ENCODE peak calls at places on chromosomes 16 and 17, in ten cellular contexts. Z, U, A, I, C, F, Q, Y, R and M are unnamed samples.

GRCh38 chr16:88359008-88359407 is 23.8 kb upstream of the ZNF469 start:
- DNase-seq in R (no peak), Z (no peak), F (no peak), U (no peak), Y (no peak), A (peak), Q (no peak), I (no peak), C (no peak), M (no peak)

GRCh38 chr17:28960256-28961106 is 9.2 kb upstream of the PHF12 start:
- DNase-seq in Q (no peak), Y (no peak), Z (no peak), I (no peak), U (no peak), A (peak), C (no peak), F (no peak), R (no peak), M (no peak)

GRCh38 chr16:83002351-83003334 is 375.9 kb downstream of the CDH13 start:
- DNase-seq in U (no peak), Q (peak), A (no peak), I (peak), R (no peak), Z (no peak), Y (no peak), C (peak), F (peak), M (no peak)

GRCh38 chr17:74271281-74271680 is 2.8 kb upstream of the DNAI2 start:
- DNase-seq in I (no peak), Y (no peak), A (peak), Z (no peak), Q (no peak), R (no peak), C (no peak), F (no peak), U (no peak), M (no peak)

GRCh38 chr17:82703935-82704865 is 5.7 kb upstream of the RAB40B start:
- DNase-seq in Z (no peak), A (no peak), R (no peak), Y (peak), Q (no peak), U (no peak), F (no peak), C (no peak), I (no peak), M (no peak)

GRCh38 chr16:11254913-11255736 is 879 bp downstream of the SOCS1 start:
- DNase-seq in U (no peak), Y (peak), R (no peak), I (peak), A (peak), Q (peak), Z (peak), C (peak), F (peak), M (no peak)

GRCh38 chr16:88406096-88407041 is 23.6 kb downstream of the ZNF469 start:
- DNase-seq in Q (no peak), I (no peak), A (peak), Y (no peak), Z (no peak), U (no peak), C (no peak), R (no peak), F (no peak), M (no peak)

GRCh38 chr16:77993586-77993985 is 28.8 kb upstream of the CLEC3A start:
- DNase-seq in Y (peak), R (no peak), Q (peak), U (no peak), F (peak), I (no peak), A (no peak), C (no peak), Z (no peak), M (no peak)

GRCh38 chr16:3095869-3096268 is 3.2 kb downstream of the ZSCAN10 start:
- DNase-seq in Q (no peak), Y (no peak), C (no peak), R (no peak), A (peak), Z (no peak), F (no peak), U (no peak), I (no peak), M (no peak)

GRCh38 chr17:9566067-9566466 is 9.6 kb downstream of the STX8 start:
- DNase-seq in Q (peak), C (no peak), Y (no peak), U (no peak), A (no peak), Z (no peak), I (no peak), R (no peak), F (no peak), M (no peak)

GRCh38 chr16:57185446-57185944 is 344 bp downstream of the PSME3IP1 start:
- DNase-seq in Z (peak), A (peak), Q (peak), F (peak), C (peak), U (no peak), R (peak), Y (peak), I (peak), M (no peak)

GRCh38 chr17:31842416-31843381 is 16.3 kb downstream of the COPRS start:
- DNase-seq in Z (peak), Q (peak), U (no peak), F (peak), C (peak), R (peak), I (peak), A (peak), Y (peak), M (peak)

GRCh38 chr17:63974594-63975192 is 2.0 kb upstream of the SCN4A start:
- DNase-seq in R (no peak), Q (no peak), C (no peak), F (no peak), I (no peak), U (no peak), A (no peak), Z (peak), Y (no peak), M (no peak)

GRCh38 chr17:37388266-37388665 is 12.5 kb downstream of the C17orf78 start:
- DNase-seq in Y (no peak), Q (peak), I (no peak), Z (no peak), R (no peak), A (no peak), C (no peak), U (peak), F (no peak), M (no peak)

GRCh38 chr17:81086789-81087551 is 52.0 kb downstream of the BAIAP2 start:
- DNase-seq in Z (peak), Y (no peak), Q (no peak), I (no peak), R (no peak), C (no peak), U (no peak), A (no peak), F (no peak), M (no peak)

GRCh38 chr17:11948791-11949190 is 48.5 kb downstream of the ZNF18 start:
- DNase-seq in U (peak), Z (no peak), A (no peak), Y (peak), I (peak), R (peak), F (peak), C (peak), Q (peak), M (peak)

GRCh38 chr17:79865351-79866210 is 26.3 kb upstream of the CBX4 start:
- DNase-seq in Y (no peak), C (no peak), Z (no peak), R (no peak), A (no peak), I (no peak), F (no peak), Q (no peak), U (no peak), M (no peak)

GRCh38 chr16:4086153-4086552 is 30.1 kb downstream of the ADCY9 start:
- DNase-seq in Q (no peak), Z (no peak), Y (no peak), U (no peak), C (no peak), A (no peak), F (no peak), I (no peak), R (no peak), M (no peak)

GRCh38 chr17:66403846-66404597 is 101.6 kb downstream of the PRKCA start:
- DNase-seq in C (peak), U (no peak), R (no peak), Q (peak), Y (no peak), A (peak), I (peak), Z (no peak), F (peak), M (no peak)

GRCh38 chr16:28821874-28822519 is 802 bp upstream of the ATXN2L start:
- DNase-seq in I (no peak), R (no peak), A (peak), Q (peak), Z (no peak), U (no peak), F (no peak), C (no peak), Y (no peak), M (no peak)

GRCh38 chr17:28395426-28395825 is 10.6 kb downstream of the SLC46A1 start:
- DNase-seq in C (no peak), Z (no peak), F (no peak), I (no peak), R (no peak), U (no peak), Y (no peak), Q (no peak), A (no peak), M (no peak)

GRCh38 chr17:43018008-43018853 is 4.0 kb downstream of the VAT1 start:
- DNase-seq in Q (no peak), A (peak), I (peak), Y (peak), U (no peak), F (no peak), C (no peak), R (no peak), Z (no peak), M (no peak)

GRCh38 chr16:23909792-23910418 is 74.1 kb downstream of the PRKCB start:
- DNase-seq in Z (no peak), Y (no peak), Q (no peak), F (no peak), R (no peak), U (no peak), A (no peak), I (no peak), C (no peak), M (no peak)

GRCh38 chr17:50184611-50185398 is 16.6 kb downstream of the COL1A1 start:
- DNase-seq in Q (peak), R (peak), I (peak), C (peak), Z (peak), Y (no peak), U (no peak), F (peak), A (peak), M (no peak)
- H3K4me3 ChIP-seq in Q (no peak), R (no peak), I (no peak), C (no peak), Z (no peak), Y (no peak), U (no peak), F (peak), A (no peak), M (no peak)

DNA sequence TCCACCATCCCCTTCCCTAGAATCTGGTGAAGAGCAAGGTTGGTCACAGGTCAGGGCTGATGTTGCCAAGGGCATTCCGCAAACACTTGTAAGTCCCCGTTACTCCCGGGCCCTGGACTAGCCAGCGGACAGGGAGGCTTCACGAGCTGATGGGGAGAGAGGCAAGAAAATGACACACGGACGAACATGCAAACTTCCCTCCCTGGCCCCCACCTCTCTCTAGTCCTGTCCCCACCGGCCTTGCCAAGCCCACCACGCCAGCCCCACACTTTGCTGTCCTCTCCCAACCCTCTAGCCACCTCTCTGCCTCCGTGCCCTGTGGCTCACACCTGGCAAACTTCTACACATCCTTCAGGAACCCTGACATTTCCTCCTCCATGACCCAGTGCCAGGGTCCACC is 54.8 kb downstream of the RPH3AL start:
- DNase-seq in U (no peak), Z (no peak), A (no peak), Y (no peak), I (no peak), R (no peak), Q (no peak), C (no peak), F (no peak), M (no peak)
- H3K4me3 ChIP-seq in U (no peak), Z (no peak), A (no peak), Y (no peak), I (no peak), R (no peak), Q (no peak), C (no peak), F (no peak), M (no peak)

DNA sequence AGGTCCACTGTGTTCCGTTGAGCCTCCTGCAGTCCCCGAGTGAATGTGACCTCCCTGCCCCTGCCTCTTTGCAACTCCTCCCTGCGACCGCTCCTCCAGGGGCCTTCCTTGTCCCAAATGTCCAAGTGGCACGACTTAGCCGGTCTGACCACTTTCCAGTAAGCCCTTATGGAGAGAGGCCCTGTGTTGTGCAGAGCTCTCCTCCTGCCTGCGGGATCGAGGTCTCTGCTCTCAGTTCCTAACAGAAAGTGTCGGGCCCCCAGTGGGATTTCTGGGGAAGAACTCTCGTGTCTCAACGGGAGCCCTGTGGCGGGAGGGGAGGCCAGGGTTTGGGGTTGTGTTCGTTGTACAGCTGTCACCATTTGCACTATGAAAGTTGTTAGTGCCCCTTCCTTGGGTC is 234.3 kb downstream of the SEC14L1 start:
- DNase-seq in F (no peak), Q (peak), A (no peak), C (no peak), R (no peak), I (no peak), U (no peak), Y (no peak), Z (no peak), M (no peak)
- H3K4me3 ChIP-seq in F (peak), Q (peak), A (no peak), C (peak), R (peak), I (peak), U (peak), Y (no peak), Z (no peak), M (peak)

DNA sequence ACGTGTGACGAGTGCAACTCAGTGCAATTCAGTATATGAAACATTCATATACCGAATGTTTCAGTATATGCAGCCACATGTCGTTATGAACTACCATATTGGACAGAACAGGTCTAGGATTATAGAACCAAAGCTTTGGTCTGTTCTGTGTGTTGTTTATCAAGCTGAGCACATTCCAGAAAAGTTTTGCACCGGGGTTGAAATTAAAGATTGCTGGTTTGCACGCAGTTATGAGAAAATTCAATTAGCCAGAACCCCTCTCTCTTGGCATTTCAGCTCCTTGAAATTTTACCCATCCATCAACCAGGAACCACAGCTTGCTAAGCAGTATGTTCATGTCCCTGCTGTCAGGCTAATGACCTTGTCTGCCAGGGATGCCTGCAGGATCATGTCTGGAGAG is 9.5 kb downstream of the KRT32 start:
- DNase-seq in A (no peak), Y (no peak), Q (no peak), U (no peak), Z (no peak), R (no peak), C (no peak), F (no peak), I (no peak), M (no peak)
- H3K4me3 ChIP-seq in A (no peak), Y (no peak), Q (no peak), U (no peak), Z (no peak), R (no peak), C (no peak), F (no peak), I (no peak), M (no peak)

GRCh38 chr17:78125976-78126894 is 2.3 kb downstream of the TMC6 start:
- DNase-seq in R (no peak), Z (no peak), Y (no peak), C (no peak), A (peak), I (no peak), F (no peak), Q (no peak), U (no peak), M (no peak)

GRCh38 chr17:78126895-78127239 is 1.7 kb downstream of the TMC6 start:
- DNase-seq in Q (no peak), I (no peak), C (no peak), R (no peak), Z (no peak), Y (no peak), A (peak), U (no peak), F (no peak), M (no peak)

GRCh38 chr17:78128616-78129384 is at the start of gene TMC6:
- DNase-seq in Q (no peak), I (no peak), Z (peak), R (no peak), C (no peak), F (no peak), A (peak), Y (peak), U (no peak), M (no peak)

GRCh38 chr17:78127888-78128615 is 503 bp downstream of the TMC6 start:
- DNase-seq in Q (no peak), Z (peak), F (no peak), U (no peak), Y (peak), I (no peak), A (peak), C (no peak), R (no peak), M (no peak)

DNA sequence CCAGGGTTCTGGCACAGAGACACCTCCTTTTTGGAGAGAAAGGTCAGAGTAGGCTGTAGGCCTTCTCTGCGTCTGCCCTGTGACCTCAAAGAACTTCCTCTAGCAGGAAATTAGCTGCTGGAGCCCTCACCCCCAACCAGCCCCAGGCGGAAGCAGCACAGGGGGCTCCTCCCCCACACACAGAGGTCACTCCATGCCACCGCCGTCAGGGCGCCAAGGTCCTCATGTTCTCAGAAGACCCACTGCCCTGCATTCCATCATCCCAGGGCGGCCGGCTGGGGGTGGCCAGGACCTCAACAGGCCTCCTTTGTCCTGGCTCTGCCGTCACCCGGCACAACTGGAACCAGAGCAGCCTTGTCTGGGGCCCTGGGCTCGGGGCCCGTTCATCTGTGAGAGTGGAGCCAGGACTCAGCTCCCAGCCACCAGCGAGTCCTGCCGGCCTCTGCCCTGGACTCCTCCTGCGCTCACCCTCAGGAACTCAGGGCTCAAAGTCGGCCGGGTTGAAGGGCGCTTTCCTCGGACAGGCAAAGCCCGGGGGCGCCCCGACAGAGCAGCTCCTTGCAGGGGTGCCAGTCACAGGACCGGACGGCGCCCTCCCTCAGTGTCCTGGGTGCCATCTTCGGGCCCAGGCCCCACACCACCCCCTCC is 1.2 kb downstream of the TMC6 start:
- DNase-seq in C (peak), Y (peak), R (peak), U (no peak), Q (no peak), F (no peak), Z (peak), A (peak), I (no peak), M (no peak)
- H3K4me3 ChIP-seq in C (peak), Y (peak), R (peak), U (no peak), Q (peak), F (no peak), Z (peak), A (peak), I (peak), M (peak)

DNA sequence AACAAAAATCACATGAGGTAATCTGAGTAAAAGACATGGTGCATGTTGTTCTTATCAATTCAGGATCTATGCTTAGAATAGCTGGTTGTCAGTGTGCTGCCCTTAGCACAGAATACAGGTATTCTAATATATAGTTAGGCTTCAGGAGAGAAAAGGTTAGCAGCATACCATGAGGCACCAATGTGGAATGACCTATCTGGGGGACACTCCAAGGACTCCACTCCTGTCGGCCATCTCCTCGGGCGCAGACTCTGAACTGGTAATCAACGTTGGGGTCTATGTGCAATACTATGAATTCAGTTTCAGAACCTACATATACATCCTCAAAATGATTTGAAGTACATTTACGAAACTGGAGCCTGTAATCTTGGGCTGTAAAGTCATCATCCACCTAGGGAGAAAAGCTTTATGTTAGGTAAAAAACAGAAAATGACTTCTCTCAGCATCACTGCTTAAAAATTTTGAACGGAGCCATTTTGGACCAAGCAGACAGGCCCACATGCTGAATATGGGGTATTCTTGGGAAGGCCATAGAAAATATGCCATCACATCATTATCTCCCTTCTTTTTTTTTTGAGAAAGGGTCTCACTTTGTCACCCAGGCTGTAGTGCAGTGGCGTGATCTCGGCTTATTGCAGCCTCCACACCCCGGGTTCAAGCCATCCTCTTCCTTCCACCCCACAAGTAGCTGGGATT is 31.1 kb downstream of the CRLF3 start:
- DNase-seq in R (no peak), Q (no peak), A (no peak), F (no peak), I (no peak), U (no peak), Z (no peak), Y (no peak), C (no peak), M (no peak)
- H3K4me3 ChIP-seq in R (no peak), Q (no peak), A (no peak), F (no peak), I (no peak), U (no peak), Z (no peak), Y (no peak), C (no peak), M (no peak)

DNA sequence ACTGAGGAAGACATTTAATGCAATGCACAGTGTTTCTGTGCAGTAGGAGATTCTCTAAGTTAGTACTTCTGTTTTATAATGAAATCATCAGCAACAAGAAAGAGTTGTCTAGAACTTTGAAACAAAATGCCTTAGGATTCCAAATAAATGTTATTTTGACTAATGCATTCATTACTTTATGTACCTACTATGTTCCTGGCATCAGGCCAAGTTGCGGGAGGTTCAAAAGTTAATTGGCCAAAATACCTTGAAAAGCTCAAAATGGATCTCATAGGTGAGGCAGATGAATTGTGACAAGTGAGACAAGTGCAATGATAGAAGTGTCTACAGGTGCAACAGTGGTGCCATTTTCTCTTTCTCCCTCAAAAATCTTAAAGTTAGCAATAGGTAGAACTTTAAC is 289.4 kb downstream of the TOX3 start:
- DNase-seq in Y (no peak), R (no peak), Z (no peak), U (no peak), F (no peak), I (peak), Q (no peak), C (no peak), A (no peak), M (no peak)
- H3K4me3 ChIP-seq in Y (no peak), R (no peak), Z (no peak), U (no peak), F (no peak), I (no peak), Q (no peak), C (no peak), A (no peak), M (no peak)

GRCh38 chr17:46737331-46737730 is 81.2 kb downstream of the WNT3 start:
- DNase-seq in U (no peak), A (no peak), I (no peak), C (no peak), Z (no peak), F (no peak), R (no peak), Y (no peak), Q (no peak), M (no peak)
- H3K4me3 ChIP-seq in U (no peak), A (no peak), I (no peak), C (no peak), Z (no peak), F (no peak), R (no peak), Y (no peak), Q (no peak), M (no peak)